ENCODE peak calls at places on chromosomes 16 and 17, in four cellular contexts. One of them, this sample, is unnamed.

GRCh38 chr16:89478576-89479221 is 11.7 kb downstream of the ANKRD11 start:
- DNase-seq in left lung: no peak
- DNase-seq in fibroblast of lung: no peak
- DNase-seq in AG09309: no peak
- DNase-seq in this sample: no peak

GRCh38 chr17:82648761-82649474 is 674 bp upstream of the WDR45B start:
- DNase-seq in left lung: peak
- DNase-seq in fibroblast of lung: no peak
- DNase-seq in AG09309: no peak
- DNase-seq in this sample: no peak

GRCh38 chr16:82761236-82761635 is 134.5 kb downstream of the CDH13 start:
- DNase-seq in left lung: no peak
- DNase-seq in fibroblast of lung: peak
- DNase-seq in AG09309: peak
- DNase-seq in this sample: peak

GRCh38 chr17:78364436-78365281 is 4.8 kb upstream of the SOCS3 start:
- DNase-seq in left lung: no peak
- DNase-seq in fibroblast of lung: no peak
- DNase-seq in AG09309: no peak
- DNase-seq in this sample: no peak

GRCh38 chr16:11913425-11914079 is 2.2 kb downstream of the GSPT1 start:
- DNase-seq in left lung: no peak
- DNase-seq in fibroblast of lung: peak
- DNase-seq in AG09309: no peak
- DNase-seq in this sample: no peak

GRCh38 chr17:69485126-69485724 is 70.7 kb downstream of the MAP2K6 start:
- DNase-seq in left lung: no peak
- DNase-seq in fibroblast of lung: peak
- DNase-seq in AG09309: no peak
- DNase-seq in this sample: peak

GRCh38 chr16:4681471-4682083 is 11.8 kb upstream of the NUDT16L1 start:
- DNase-seq in left lung: no peak
- DNase-seq in fibroblast of lung: no peak
- DNase-seq in AG09309: no peak
- DNase-seq in this sample: no peak

GRCh38 chr17:13671771-13672170 is 70.0 kb upstream of the HS3ST3A1 start:
- DNase-seq in left lung: no peak
- DNase-seq in fibroblast of lung: no peak
- DNase-seq in AG09309: no peak
- DNase-seq in this sample: no peak

GRCh38 chr17:49572806-49573420 is 2.8 kb upstream of the NXPH3 start:
- DNase-seq in left lung: no peak
- DNase-seq in fibroblast of lung: no peak
- DNase-seq in AG09309: no peak
- DNase-seq in this sample: no peak

GRCh38 chr16:21104124-21104860 is 46.4 kb downstream of the DNAH3 start:
- DNase-seq in left lung: no peak
- DNase-seq in fibroblast of lung: no peak
- DNase-seq in AG09309: no peak
- DNase-seq in this sample: peak

GRCh38 chr17:69828087-69828486 is 246.9 kb upstream of the KCNJ16 start:
- DNase-seq in left lung: no peak
- DNase-seq in fibroblast of lung: peak
- DNase-seq in AG09309: no peak
- DNase-seq in this sample: peak

GRCh38 chr17:28643979-28644781 is 778 bp downstream of the BLTP2 start:
- DNase-seq in left lung: peak
- DNase-seq in fibroblast of lung: peak
- DNase-seq in AG09309: no peak
- DNase-seq in this sample: peak

GRCh38 chr16:84553873-84554399 is 49.5 kb upstream of the MEAK7 start:
- DNase-seq in left lung: no peak
- DNase-seq in fibroblast of lung: no peak
- DNase-seq in AG09309: no peak
- DNase-seq in this sample: no peak

GRCh38 chr17:3029213-3029913 is 34.0 kb downstream of the OR1D5 start:
- DNase-seq in left lung: no peak
- DNase-seq in fibroblast of lung: no peak
- DNase-seq in AG09309: no peak
- DNase-seq in this sample: no peak

GRCh38 chr17:27495460-27495859 is 39.2 kb downstream of the KSR1 start:
- DNase-seq in left lung: no peak
- DNase-seq in fibroblast of lung: no peak
- DNase-seq in AG09309: no peak
- DNase-seq in this sample: no peak

GRCh38 chr17:34499576-34499975 is 79.8 kb upstream of the TMEM132E start:
- DNase-seq in left lung: no peak
- DNase-seq in fibroblast of lung: peak
- DNase-seq in AG09309: no peak
- DNase-seq in this sample: peak

GRCh38 chr16:29663020-29663828 is at the start of gene SPN:
- DNase-seq in left lung: no peak
- DNase-seq in fibroblast of lung: no peak
- DNase-seq in AG09309: no peak
- DNase-seq in this sample: no peak

GRCh38 chr16:86984975-86985655 is 332.1 kb downstream of the C16orf95 start:
- DNase-seq in left lung: no peak
- DNase-seq in fibroblast of lung: no peak
- DNase-seq in AG09309: no peak
- DNase-seq in this sample: no peak

GRCh38 chr16:72073831-72074230 is 10.8 kb downstream of the HPR start:
- DNase-seq in left lung: no peak
- DNase-seq in fibroblast of lung: peak
- DNase-seq in AG09309: no peak
- DNase-seq in this sample: no peak

GRCh38 chr17:5210091-5210490 is 18.4 kb upstream of the ZNF594 start:
- DNase-seq in left lung: no peak
- DNase-seq in fibroblast of lung: no peak
- DNase-seq in AG09309: no peak
- DNase-seq in this sample: no peak

GRCh38 chr16:24537474-24538337 is 1.7 kb upstream of the RBBP6 start:
- DNase-seq in left lung: no peak
- DNase-seq in fibroblast of lung: no peak
- DNase-seq in AG09309: no peak
- DNase-seq in this sample: no peak

GRCh38 chr17:10328206-10328605 is 44.6 kb downstream of the MYH13 start:
- DNase-seq in left lung: no peak
- DNase-seq in fibroblast of lung: no peak
- DNase-seq in AG09309: no peak
- DNase-seq in this sample: no peak

GRCh38 chr17:38925263-38925995 is at the start of gene LASP1NB:
- DNase-seq in left lung: no peak
- DNase-seq in fibroblast of lung: peak
- DNase-seq in AG09309: no peak
- DNase-seq in this sample: peak

GRCh38 chr16:680625-680945 is 375 bp downstream of the STUB1 start:
- DNase-seq in left lung: no peak
- DNase-seq in fibroblast of lung: no peak
- DNase-seq in AG09309: no peak
- DNase-seq in this sample: no peak

GRCh38 chr16:47732806-47733150 is 271.6 kb downstream of the PHKB start:
- DNase-seq in left lung: no peak
- DNase-seq in fibroblast of lung: peak
- DNase-seq in AG09309: peak
- DNase-seq in this sample: peak

GRCh38 chr17:71071837-71072236 is 902.5 kb downstream of the KCNJ2 start:
- DNase-seq in left lung: peak
- DNase-seq in fibroblast of lung: peak
- DNase-seq in AG09309: peak
- DNase-seq in this sample: peak

GRCh38 chr17:78922876-78923498 is 2.2 kb downstream of the TIMP2 start:
- DNase-seq in left lung: no peak
- DNase-seq in fibroblast of lung: no peak
- DNase-seq in AG09309: no peak
- DNase-seq in this sample: no peak

GRCh38 chr17:2094891-2095535 is 40.1 kb downstream of the HIC1 start:
- DNase-seq in left lung: peak
- DNase-seq in fibroblast of lung: peak
- DNase-seq in AG09309: no peak
- DNase-seq in this sample: peak

GRCh38 chr17:57578608-57578990 is 166.5 kb downstream of the CCDC182 start:
- DNase-seq in left lung: no peak
- DNase-seq in fibroblast of lung: peak
- DNase-seq in AG09309: no peak
- DNase-seq in this sample: peak

GRCh38 chr17:20156196-20157077 is 147.3 kb downstream of the SPECC1 start:
- DNase-seq in left lung: peak
- DNase-seq in fibroblast of lung: peak
- DNase-seq in AG09309: no peak
- DNase-seq in this sample: peak

GRCh38 chr17:79549111-79549915 is 61.5 kb downstream of the RBFOX3 start:
- DNase-seq in left lung: no peak
- DNase-seq in fibroblast of lung: no peak
- DNase-seq in AG09309: no peak
- DNase-seq in this sample: no peak

DNA sequence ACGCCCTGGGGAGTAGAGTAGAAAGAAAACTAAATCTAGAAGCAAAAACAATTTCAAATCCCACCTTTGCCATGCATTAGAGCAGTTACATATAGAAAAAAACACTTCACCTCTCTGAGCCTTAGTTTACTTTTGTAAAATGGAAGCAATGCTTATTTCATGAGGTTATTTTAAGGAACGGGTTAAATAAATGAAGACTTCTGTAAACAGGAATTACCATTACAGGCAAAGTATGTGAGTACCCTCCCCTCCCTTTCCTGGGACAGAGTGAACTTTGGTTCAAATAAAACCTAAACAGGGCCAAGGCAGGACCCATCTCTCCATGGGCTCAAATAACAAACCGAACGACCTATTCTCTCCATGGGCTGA is 4.5 kb upstream of the KRT15 start:
- DNase-seq in left lung: no peak
- DNase-seq in fibroblast of lung: no peak
- DNase-seq in AG09309: no peak
- DNase-seq in this sample: no peak
- H3K4me3 ChIP-seq in left lung: no peak
- H3K4me3 ChIP-seq in fibroblast of lung: no peak
- H3K4me3 ChIP-seq in AG09309: no peak
- H3K4me3 ChIP-seq in this sample: no peak

GRCh38 chr17:76107507-76107906 is 3.9 kb upstream of the EXOC7 start:
- DNase-seq in left lung: no peak
- DNase-seq in fibroblast of lung: peak
- DNase-seq in AG09309: no peak
- DNase-seq in this sample: peak
- TF ChIP-seq CTCF in left lung: no peak
- TF ChIP-seq CTCF in fibroblast of lung: peak
- TF ChIP-seq CTCF in AG09309: peak
- TF ChIP-seq CTCF in this sample: peak

DNA sequence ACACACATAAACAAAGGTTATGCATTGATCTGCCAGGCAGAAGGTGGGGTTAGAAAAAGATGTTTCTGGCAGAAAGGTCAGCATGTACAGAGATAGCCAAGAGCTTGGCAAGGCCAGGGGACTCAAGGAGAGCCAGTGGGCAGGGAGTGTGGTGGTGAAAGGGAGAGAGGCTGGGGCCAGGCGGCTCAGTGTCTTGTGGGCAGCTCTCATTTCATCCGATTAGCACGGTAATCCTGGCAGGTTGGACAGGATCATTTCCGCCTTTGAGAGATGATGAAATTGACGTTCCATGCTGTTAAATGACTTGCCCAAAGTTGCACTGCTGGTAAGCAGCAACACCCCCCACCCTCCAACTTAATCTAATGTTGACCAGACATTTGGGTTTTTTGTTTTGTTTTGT is 3.6 kb downstream of the CHD9 start:
- DNase-seq in left lung: no peak
- DNase-seq in fibroblast of lung: no peak
- DNase-seq in AG09309: no peak
- DNase-seq in this sample: no peak
- H3K4me3 ChIP-seq in left lung: no peak
- H3K4me3 ChIP-seq in fibroblast of lung: no peak
- H3K4me3 ChIP-seq in AG09309: no peak
- H3K4me3 ChIP-seq in this sample: no peak

GRCh38 chr16:62872339-62872738 is 836.1 kb upstream of the CDH8 start:
- DNase-seq in left lung: no peak
- DNase-seq in fibroblast of lung: no peak
- DNase-seq in AG09309: no peak
- DNase-seq in this sample: no peak

GRCh38 chr16:62869837-62870236 is 833.6 kb upstream of the CDH8 start:
- DNase-seq in left lung: no peak
- DNase-seq in fibroblast of lung: no peak
- DNase-seq in AG09309: no peak
- DNase-seq in this sample: no peak

GRCh38 chr16:62876133-62876532 is 839.9 kb upstream of the CDH8 start:
- DNase-seq in left lung: no peak
- DNase-seq in fibroblast of lung: no peak
- DNase-seq in AG09309: no peak
- DNase-seq in this sample: no peak

DNA sequence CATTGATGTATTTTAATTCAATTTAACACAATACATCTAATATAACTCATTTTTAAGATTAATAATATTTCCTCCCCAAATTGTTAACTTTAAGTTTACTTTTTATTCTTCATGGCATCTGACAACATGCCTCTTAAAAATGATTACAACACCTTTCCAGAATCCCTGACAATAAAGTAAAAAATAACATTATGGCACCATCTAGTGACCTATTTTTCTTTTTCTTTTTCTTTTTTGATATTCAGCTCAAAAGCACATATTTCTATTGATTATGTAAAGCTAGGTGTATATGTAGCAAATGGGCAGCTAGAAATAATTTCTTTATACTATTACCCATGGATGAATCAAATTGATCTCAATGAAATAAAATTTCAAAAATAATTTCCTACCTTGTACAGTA is 834.3 kb upstream of the CDH8 start:
- DNase-seq in left lung: no peak
- DNase-seq in fibroblast of lung: no peak
- DNase-seq in AG09309: no peak
- DNase-seq in this sample: no peak
- TF ChIP-seq CTCF in left lung: no peak
- TF ChIP-seq CTCF in fibroblast of lung: no peak
- TF ChIP-seq CTCF in AG09309: no peak
- TF ChIP-seq CTCF in this sample: no peak

DNA sequence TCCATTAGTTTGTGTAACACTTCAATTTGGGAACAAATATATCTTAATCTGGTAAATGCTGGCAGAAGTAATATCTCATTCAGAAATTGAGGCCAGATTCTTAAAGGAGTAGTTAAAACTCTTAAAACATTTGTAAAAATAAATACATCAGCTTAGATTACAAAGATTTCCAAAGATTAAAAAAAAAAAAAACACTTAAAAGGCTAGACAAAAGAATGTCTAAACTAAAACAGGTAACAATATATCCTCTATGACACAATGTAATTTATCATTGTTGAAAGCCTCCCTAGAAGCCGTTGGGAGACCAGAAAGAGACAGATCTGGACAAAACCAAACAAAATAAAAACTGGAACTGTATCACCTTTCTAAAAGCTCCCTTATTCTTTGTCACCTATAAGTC is 3.5 kb downstream of the GPATCH8 start:
- DNase-seq in left lung: no peak
- DNase-seq in fibroblast of lung: no peak
- DNase-seq in AG09309: no peak
- DNase-seq in this sample: no peak
- H3K4me3 ChIP-seq in left lung: no peak
- H3K4me3 ChIP-seq in fibroblast of lung: no peak
- H3K4me3 ChIP-seq in AG09309: no peak
- H3K4me3 ChIP-seq in this sample: no peak